ENCODE peak calls at places on chromosomes 13 and 19, in ten cellular contexts. V is anterior cingulate cortex, M is nephron progenitor cell, X is MM.1S, P is NCI-H187, U is progenitor cell of endocrine pancreas, T is endothelial cell, E is GDM1, R is AML-193, O is NCI-H2029. Y is an unnamed sample.

GRCh38 chr19:39514840-39515550 is at the start of gene SELENOV:
- DNase-seq in V (no peak), M (peak), X (no peak), P (no peak), U (peak), T (peak), E (no peak), R (no peak), O (no peak), Y (no peak)

GRCh38 chr19:6065685-6066365 is 44.5 kb downstream of the RFX2 start:
- DNase-seq in V (no peak), M (peak), X (no peak), P (peak), U (no peak), T (peak), E (peak), R (peak), O (peak), Y (no peak)

GRCh38 chr13:72025836-72026235 is 158.8 kb upstream of the DACH1 start:
- DNase-seq in V (no peak), M (no peak), X (no peak), P (no peak), U (no peak), T (no peak), E (no peak), R (no peak), O (no peak), Y (no peak)

GRCh38 chr13:48043789-48044503 is 6.4 kb downstream of the NUDT15 start:
- DNase-seq in V (no peak), M (no peak), X (no peak), P (no peak), U (no peak), T (no peak), E (no peak), R (no peak), O (no peak), Y (no peak)

GRCh38 chr13:50227356-50227755 is 212.1 kb downstream of the KCNRG start:
- DNase-seq in V (no peak), M (no peak), X (no peak), P (no peak), U (no peak), T (no peak), E (no peak), R (no peak), O (no peak), Y (no peak)

GRCh38 chr13:23506821-23507210 is 63.4 kb upstream of the TNFRSF19 start:
- DNase-seq in V (no peak), M (peak), X (no peak), P (no peak), U (no peak), T (no peak), E (no peak), R (no peak), O (no peak), Y (no peak)

GRCh38 chr13:21328836-21329477 is 130.1 kb downstream of the ZDHHC20 start:
- DNase-seq in V (no peak), M (no peak), X (no peak), P (no peak), U (no peak), T (no peak), E (no peak), R (no peak), O (no peak), Y (no peak)

GRCh38 chr19:33473644-33474305 is 47.8 kb downstream of the PEPD start:
- DNase-seq in V (no peak), M (no peak), X (no peak), P (no peak), U (no peak), T (no peak), E (no peak), R (no peak), O (no peak), Y (peak)

GRCh38 chr13:101150998-101151397 is 265.3 kb downstream of the NALCN start:
- DNase-seq in V (no peak), M (no peak), X (no peak), P (no peak), U (no peak), T (no peak), E (no peak), R (no peak), O (no peak), Y (peak)

GRCh38 chr19:56670961-56671612 is 470 bp downstream of the ZNF835 start:
- DNase-seq in V (no peak), M (no peak), X (no peak), P (no peak), U (no peak), T (no peak), E (no peak), R (no peak), O (no peak), Y (no peak)

GRCh38 chr19:4338441-4339350 is at the start of gene STAP2:
- DNase-seq in V (no peak), M (no peak), X (peak), P (no peak), U (no peak), T (peak), E (no peak), R (no peak), O (peak), Y (no peak)

GRCh38 chr19:2702170-2703076 is at the start of gene GNG7:
- DNase-seq in V (peak), M (peak), X (peak), P (peak), U (peak), T (peak), E (peak), R (peak), O (peak), Y (peak)

GRCh38 chr13:33322474-33322827 is 36.9 kb upstream of the STARD13 start:
- DNase-seq in V (no peak), M (no peak), X (no peak), P (no peak), U (no peak), T (no peak), E (no peak), R (no peak), O (no peak), Y (no peak)

GRCh38 chr13:94309997-94310842 is 169.3 kb downstream of the DCT start:
- DNase-seq in V (no peak), M (no peak), X (no peak), P (no peak), U (no peak), T (no peak), E (no peak), R (no peak), O (no peak), Y (peak)

GRCh38 chr19:36999313-36999712 is 78.9 kb upstream of the ZNF420 start:
- DNase-seq in V (no peak), M (no peak), X (no peak), P (no peak), U (no peak), T (no peak), E (no peak), R (no peak), O (no peak), Y (no peak)

GRCh38 chr19:9986787-9987281 is 23.5 kb downstream of the COL5A3 start:
- DNase-seq in V (peak), M (no peak), X (no peak), P (no peak), U (no peak), T (no peak), E (no peak), R (no peak), O (no peak), Y (no peak)

GRCh38 chr19:17944301-17944700 is 11.5 kb downstream of the CCDC124 start:
- DNase-seq in V (peak), M (no peak), X (no peak), P (no peak), U (no peak), T (no peak), E (no peak), R (no peak), O (no peak), Y (peak)

GRCh38 chr19:5990289-5990797 is 12.4 kb upstream of the RANBP3 start:
- DNase-seq in V (no peak), M (no peak), X (peak), P (no peak), U (no peak), T (no peak), E (no peak), R (no peak), O (peak), Y (peak)

GRCh38 chr19:8001651-8001994 is 3.8 kb downstream of the ELAVL1 start:
- DNase-seq in V (no peak), M (no peak), X (no peak), P (no peak), U (no peak), T (no peak), E (no peak), R (no peak), O (no peak), Y (no peak)

GRCh38 chr13:62431852-62432251 is 1016.2 kb upstream of the PCDH20 start:
- DNase-seq in V (no peak), M (no peak), X (no peak), P (no peak), U (no peak), T (no peak), E (no peak), R (no peak), O (no peak), Y (no peak)

GRCh38 chr13:70809588-70809987 is 701.3 kb upstream of the KLHL1 start:
- DNase-seq in V (no peak), M (no peak), X (no peak), P (no peak), U (no peak), T (no peak), E (no peak), R (no peak), O (no peak), Y (no peak)

GRCh38 chr13:48853381-48854102 is 122.2 kb upstream of the FNDC3A start:
- DNase-seq in V (no peak), M (no peak), X (no peak), P (no peak), U (no peak), T (no peak), E (no peak), R (no peak), O (no peak), Y (no peak)

GRCh38 chr13:51237887-51238286 is 15.7 kb downstream of the FAM124A start:
- DNase-seq in V (no peak), M (no peak), X (no peak), P (no peak), U (no peak), T (no peak), E (no peak), R (no peak), O (no peak), Y (no peak)

GRCh38 chr13:72808917-72809500 is 27.1 kb downstream of the PIBF1 start:
- DNase-seq in V (no peak), M (no peak), X (peak), P (no peak), U (no peak), T (no peak), E (no peak), R (no peak), O (no peak), Y (peak)

GRCh38 chr13:28314879-28315278 is 176.5 kb downstream of the PAN3 start:
- DNase-seq in V (no peak), M (no peak), X (no peak), P (no peak), U (no peak), T (no peak), E (no peak), R (no peak), O (no peak), Y (no peak)

GRCh38 chr19:50203281-50204080 is at the start of gene MYH14:
- DNase-seq in V (peak), M (peak), X (no peak), P (peak), U (peak), T (no peak), E (no peak), R (no peak), O (peak), Y (peak)